ENCODE peak calls at places on chromosomes 16 and 17, in five cellular contexts. O is HepG2, Y is H1, G is K562, D is GM12878. Q is an unnamed sample.

GRCh38 chr17:63685021-63685420 is 14.9 kb downstream of the LIMD2 start:
- DNase-seq in O (no peak), Y (no peak), G (no peak), D (no peak), Q (no peak)

GRCh38 chr17:2101448-2102257 is 46.8 kb downstream of the HIC1 start:
- DNase-seq in O (no peak), Y (no peak), G (no peak), D (no peak), Q (no peak)

GRCh38 chr16:79168321-79168720 is 432.2 kb downstream of the MAF start:
- DNase-seq in O (no peak), Y (no peak), G (no peak), D (no peak), Q (no peak)

GRCh38 chr16:30755955-30756780 is 5.7 kb downstream of the CFAP119 start:
- DNase-seq in O (no peak), Y (no peak), G (no peak), D (no peak), Q (no peak)

GRCh38 chr16:4692460-4693295 is 684 bp upstream of the NUDT16L1 start:
- DNase-seq in O (no peak), Y (no peak), G (no peak), D (no peak), Q (peak; percentile 24)

GRCh38 chr17:47762733-47763132 is 29.7 kb downstream of the TBX21 start:
- DNase-seq in O (no peak), Y (no peak), G (no peak), D (no peak), Q (no peak)

GRCh38 chr17:75430159-75430748 is 24.8 kb upstream of the GRB2 start:
- DNase-seq in O (peak; percentile 90), Y (peak; percentile 47), G (peak; percentile 12), D (no peak), Q (peak; percentile 91)

GRCh38 chr16:68078726-68079615 is 6.2 kb upstream of the NFATC3 start:
- DNase-seq in O (no peak), Y (peak; percentile 28), G (no peak), D (no peak), Q (no peak)

DNA sequence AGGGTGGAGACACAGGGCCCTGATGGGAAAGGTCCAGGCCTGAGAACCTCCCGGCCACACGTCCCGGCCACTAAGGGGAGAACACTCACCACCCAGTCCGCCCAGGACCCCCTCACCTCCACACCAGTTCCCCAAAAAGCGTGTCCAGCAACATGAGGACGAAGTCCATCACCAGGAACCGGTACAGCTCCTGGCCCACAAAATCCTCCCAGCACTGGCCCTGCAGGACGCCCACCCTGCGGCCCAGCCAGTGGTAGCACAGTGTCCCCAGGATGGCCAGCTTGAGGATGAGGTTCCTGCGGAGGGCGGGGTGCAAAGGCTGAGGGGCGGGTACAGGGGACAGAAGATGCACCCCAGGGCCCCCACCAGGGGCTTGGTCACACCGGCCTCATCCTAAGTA is 8.0 kb downstream of the TMC6 start:
- DNase-seq in O (no peak), Y (no peak), G (no peak), D (no peak), Q (no peak)
- H3K4me1 ChIP-seq in O (peaks cover 30% of the 10 kb centered on the region), Y (no peaks in the 10 kb centered on the region), G (peaks cover 71% of the 10 kb centered on the region), D (peaks cover 46% of the 10 kb centered on the region), Q (no peaks in the 10 kb centered on the region)

GRCh38 chr16:12500771-12501170 is 302.9 kb downstream of the CPPED1 start:
- DNase-seq in O (no peak), Y (no peak), G (no peak), D (no peak), Q (peak; percentile 29)
- TF ChIP-seq RFX5 in O (no peak), Y (no peak), G (no peak), D (no peak), Q (no peak)

GRCh38 chr16:9458816-9459215 is 367.4 kb downstream of the HAPSTR1 start:
- DNase-seq in O (no peak), Y (no peak), G (no peak), D (no peak), Q (no peak)
- TF ChIP-seq HDAC2 in O (no peak), Y (no peak), G (no peak), D (no peak), Q (no peak)

GRCh38 chr17:13199425-13199824 is 181.6 kb upstream of the ELAC2 start:
- DNase-seq in O (no peak), Y (no peak), G (no peak), D (no peak), Q (no peak)
- H3K4me1 ChIP-seq in O (no peaks in the 10 kb centered on the region), Y (no peaks in the 10 kb centered on the region), G (no peaks in the 10 kb centered on the region), D (no peaks in the 10 kb centered on the region), Q (no peaks in the 10 kb centered on the region)

DNA sequence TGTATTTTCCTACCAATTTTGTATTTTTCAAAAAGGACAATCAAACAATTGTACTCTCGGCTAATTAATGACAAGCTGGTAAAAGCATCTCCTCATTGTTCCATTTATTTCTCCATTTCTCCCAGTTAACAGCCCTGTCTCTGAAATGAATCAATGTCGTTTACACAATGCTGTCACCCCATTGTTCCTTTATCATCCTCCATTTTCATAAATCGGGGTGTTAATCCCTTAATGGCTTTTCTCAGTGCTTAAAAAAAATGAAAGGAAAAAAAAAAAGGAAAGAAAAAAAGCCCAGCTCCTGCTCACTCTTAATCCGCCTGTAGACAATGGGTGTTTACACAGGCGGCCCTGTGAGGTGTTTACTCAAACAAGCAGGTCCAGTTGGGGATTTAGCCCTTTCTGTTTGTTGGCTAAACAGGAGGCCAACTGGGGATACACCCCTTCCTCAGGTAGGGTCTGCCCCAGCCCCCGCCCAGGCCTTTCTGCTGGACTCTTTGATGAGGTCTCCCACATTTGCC is 86.8 kb upstream of the SALL1 start:
- DNase-seq in O (peak; percentile 43), Y (no peak), G (no peak), D (no peak), Q (no peak)
- TF ChIP-seq RFX5 in O (no peak), Y (no peak), G (no peak), D (no peak), Q (no peak)

GRCh38 chr17:77398274-77398673 is 257.5 kb downstream of the SEC14L1 start:
- DNase-seq in O (no peak), Y (no peak), G (no peak), D (no peak), Q (no peak)

GRCh38 chr17:77399319-77399959 is 258.7 kb downstream of the SEC14L1 start:
- DNase-seq in O (no peak), Y (no peak), G (no peak), D (no peak), Q (no peak)

GRCh38 chr17:77403854-77404253 is 263.1 kb downstream of the SEC14L1 start:
- DNase-seq in O (no peak), Y (no peak), G (no peak), D (no peak), Q (no peak)

GRCh38 chr17:77402159-77402731 is 261.5 kb downstream of the SEC14L1 start:
- DNase-seq in O (no peak), Y (no peak), G (no peak), D (no peak), Q (no peak)

GRCh38 chr17:77400445-77400870 is 259.7 kb downstream of the SEC14L1 start:
- DNase-seq in O (no peak), Y (no peak), G (peak; percentile 63), D (no peak), Q (no peak)
- TF ChIP-seq HDAC2 in O (no peak), Y (no peak), G (no peak), D (no peak), Q (no peak)

GRCh38 chr17:82031885-82032627 is 578 bp downstream of the RAC3 start:
- DNase-seq in O (no peak), Y (peak; percentile 85), G (peak; percentile 88), D (no peak), Q (no peak)
- H3K4me1 ChIP-seq in O (peaks cover 22% of the 10 kb centered on the region), Y (no peaks in the 10 kb centered on the region), G (peaks cover 89% of the 10 kb centered on the region), D (peaks cover 6% of the 10 kb centered on the region), Q (peaks cover 10% of the 10 kb centered on the region)

DNA sequence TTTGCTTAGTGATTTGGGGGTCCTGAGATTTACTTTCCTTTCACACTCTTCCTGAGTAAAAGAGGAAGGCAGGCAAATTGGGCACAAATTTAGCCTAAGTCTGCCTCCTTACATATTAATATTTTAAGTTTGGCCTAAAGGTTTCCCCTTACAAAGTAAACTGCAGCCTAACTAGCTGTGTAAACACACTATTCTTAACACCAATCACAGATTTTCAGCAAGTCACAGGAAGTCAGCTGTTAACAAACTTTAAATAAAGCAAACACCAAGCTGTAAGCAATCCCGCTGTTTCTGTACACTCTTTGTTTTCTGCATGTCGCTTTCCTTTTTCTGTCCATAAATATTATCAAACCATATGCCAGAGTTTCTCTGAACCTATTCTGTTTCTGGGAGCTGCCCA is 45.1 kb upstream of the ABCC11 start:
- DNase-seq in O (peak; percentile 7), Y (no peak), G (no peak), D (no peak), Q (no peak)
- TF ChIP-seq RFX5 in O (no peak), Y (no peak), G (no peak), D (no peak), Q (no peak)

Q was measured in A549.